ENCODE peak calls at places on chromosomes 16 and 17, in ten cellular contexts. L is activated CD8-positive, alpha-beta T cell treated with anti-CD3 and anti-CD28 coated beads for 36 hours; A is DMS53; J is breast epithelium; C is AML-193; E is IMR-90; G is DMS79; M is hepatic stellate cell; X is T-cell; B is fibroblast of the conjunctiva. K is an unnamed sample.

GRCh38 chr16:78715673-78716072 is 616.2 kb downstream of the WWOX start:
- DNase-seq in A (no peak), L (no peak), M (no peak), E (no peak), B (no peak), X (no peak), G (no peak), J (no peak), C (no peak), K (no peak)

GRCh38 chr17:13202835-13203234 is 185.0 kb upstream of the ELAC2 start:
- DNase-seq in A (no peak), L (no peak), X (no peak), J (no peak), B (no peak), C (no peak), E (no peak), G (no peak), M (no peak), K (no peak)

GRCh38 chr16:67441907-67442306 is 11.0 kb downstream of the HSD11B2 start:
- DNase-seq in J (no peak), G (peak), L (no peak), X (no peak), E (peak), A (peak), M (no peak), B (no peak), C (no peak), K (no peak)

GRCh38 chr17:67013891-67014290 is 30.5 kb upstream of the CACNG1 start:
- DNase-seq in E (no peak), G (no peak), B (no peak), M (no peak), X (no peak), A (no peak), C (no peak), L (no peak), J (no peak), K (no peak)

GRCh38 chr17:31838641-31839225 is 20.3 kb downstream of the COPRS start:
- DNase-seq in M (no peak), G (peak), C (no peak), J (no peak), L (no peak), B (no peak), A (no peak), E (peak), X (no peak), K (no peak)

GRCh38 chr17:40018211-40019121 is 3.2 kb downstream of the CSF3 start:
- DNase-seq in L (no peak), J (no peak), X (no peak), G (no peak), E (no peak), A (no peak), C (no peak), B (peak), M (no peak), K (no peak)

GRCh38 chr17:67376509-67376891 is 581 bp upstream of the PITPNC1 start:
- DNase-seq in B (no peak), M (peak), J (no peak), C (no peak), X (no peak), L (peak), E (peak), A (peak), G (no peak), K (no peak)

GRCh38 chr17:80949451-80950421 is 41.9 kb upstream of the CHMP6 start:
- DNase-seq in J (no peak), E (no peak), L (no peak), A (no peak), B (no peak), X (no peak), M (no peak), C (no peak), G (no peak), K (no peak)

GRCh38 chr16:76818611-76819181 is 372.3 kb upstream of the MON1B start:
- DNase-seq in G (no peak), E (no peak), J (no peak), M (no peak), A (no peak), X (no peak), B (no peak), C (no peak), L (no peak), K (no peak)

GRCh38 chr16:78505544-78506371 is 406.3 kb downstream of the WWOX start:
- DNase-seq in C (no peak), L (no peak), J (peak), X (no peak), M (peak), A (peak), E (no peak), B (peak), G (peak), K (peak)

GRCh38 chr17:13755851-13756250 is 154.1 kb upstream of the HS3ST3A1 start:
- DNase-seq in G (no peak), C (no peak), B (no peak), L (no peak), X (no peak), A (no peak), E (no peak), J (no peak), M (no peak), K (no peak)

GRCh38 chr17:72539981-72540897 is 419.4 kb downstream of the SOX9 start:
- DNase-seq in G (no peak), X (peak), C (peak), A (peak), L (peak), M (peak), B (peak), E (peak), J (peak), K (peak)

GRCh38 chr16:401468-402348 is at the start of gene DECR2:
- DNase-seq in E (peak), B (peak), J (peak), C (peak), L (peak), M (peak), A (peak), G (peak), X (peak), K (peak)

GRCh38 chr16:70749681-70750601 is 51.0 kb downstream of the VAC14 start:
- DNase-seq in L (no peak), X (no peak), B (no peak), E (no peak), M (no peak), G (no peak), C (no peak), J (no peak), A (no peak), K (no peak)

K was measured in Daoy.